ENCODE peak calls at places on chromosome 7, in five cellular contexts. One of them, this sample, is unnamed.

GRCh38 chr7:73740771-73741170 is 2.2 kb upstream of the ABHD11 start:
- DNase-seq in spleen: no peak
- DNase-seq in esophagus squamous epithelium: no peak
- DNase-seq in A549: no peak
- DNase-seq in stomach: no peak
- DNase-seq in this sample: no peak

GRCh38 chr7:32892521-32893224 is 1.1 kb upstream of the KBTBD2 start:
- DNase-seq in spleen: peak; percentile 91
- DNase-seq in esophagus squamous epithelium: no peak
- DNase-seq in A549: peak; percentile 41
- DNase-seq in stomach: peak; percentile 36
- DNase-seq in this sample: peak; percentile 70

GRCh38 chr7:35253182-35253679 is 669 bp downstream of the TBX20 start:
- DNase-seq in spleen: no peak
- DNase-seq in esophagus squamous epithelium: no peak
- DNase-seq in A549: peak; percentile 11
- DNase-seq in stomach: no peak
- DNase-seq in this sample: no peak

GRCh38 chr7:55191926-55192692 is 173.0 kb upstream of the LANCL2 start:
- DNase-seq in spleen: no peak
- DNase-seq in esophagus squamous epithelium: no peak
- DNase-seq in A549: no peak
- DNase-seq in stomach: no peak
- DNase-seq in this sample: peak; percentile 50

GRCh38 chr7:73974948-73975926 is 52.7 kb upstream of the ELN start:
- DNase-seq in spleen: peak; percentile 53
- DNase-seq in esophagus squamous epithelium: no peak
- DNase-seq in A549: no peak
- DNase-seq in stomach: no peak
- DNase-seq in this sample: no peak

GRCh38 chr7:139180700-139181311 is 50.2 kb upstream of the UBN2 start:
- DNase-seq in spleen: no peak
- DNase-seq in esophagus squamous epithelium: no peak
- DNase-seq in A549: no peak
- DNase-seq in stomach: no peak
- DNase-seq in this sample: no peak

GRCh38 chr7:150754950-150755349 is 17.7 kb downstream of the GIMAP5 start:
- DNase-seq in spleen: no peak
- DNase-seq in esophagus squamous epithelium: no peak
- DNase-seq in A549: no peak
- DNase-seq in stomach: no peak
- DNase-seq in this sample: no peak

GRCh38 chr7:33854951-33855350 is 50.4 kb upstream of the BMPER start:
- DNase-seq in spleen: no peak
- DNase-seq in esophagus squamous epithelium: no peak
- DNase-seq in A549: no peak
- DNase-seq in stomach: no peak
- DNase-seq in this sample: no peak

GRCh38 chr7:139382439-139382838 is 22.7 kb downstream of the LUC7L2 start:
- DNase-seq in spleen: no peak
- DNase-seq in esophagus squamous epithelium: no peak
- DNase-seq in A549: no peak
- DNase-seq in stomach: no peak
- DNase-seq in this sample: no peak

GRCh38 chr7:22809902-22810642 is 12.6 kb downstream of the TOMM7 start:
- DNase-seq in spleen: no peak
- DNase-seq in esophagus squamous epithelium: no peak
- DNase-seq in A549: no peak
- DNase-seq in stomach: no peak
- DNase-seq in this sample: no peak

GRCh38 chr7:10429031-10429430 is 544.6 kb upstream of the PHF14 start:
- DNase-seq in spleen: no peak
- DNase-seq in esophagus squamous epithelium: no peak
- DNase-seq in A549: no peak
- DNase-seq in stomach: no peak
- DNase-seq in this sample: no peak

GRCh38 chr7:100859856-100860255 is 7.3 kb upstream of the TRIP6 start:
- DNase-seq in spleen: no peak
- DNase-seq in esophagus squamous epithelium: no peak
- DNase-seq in A549: no peak
- DNase-seq in stomach: no peak
- DNase-seq in this sample: no peak

GRCh38 chr7:148058092-148058491 is 532.5 kb upstream of the C7orf33 start:
- DNase-seq in spleen: no peak
- DNase-seq in esophagus squamous epithelium: no peak
- DNase-seq in A549: no peak
- DNase-seq in stomach: no peak
- DNase-seq in this sample: no peak

GRCh38 chr7:136923111-136923510 is 54.7 kb downstream of the CHRM2 start:
- DNase-seq in spleen: no peak
- DNase-seq in esophagus squamous epithelium: no peak
- DNase-seq in A549: no peak
- DNase-seq in stomach: no peak
- DNase-seq in this sample: no peak

GRCh38 chr7:106609416-106609815 is 51.5 kb downstream of the CCDC71L start:
- DNase-seq in spleen: no peak
- DNase-seq in esophagus squamous epithelium: no peak
- DNase-seq in A549: no peak
- DNase-seq in stomach: no peak
- DNase-seq in this sample: no peak

GRCh38 chr7:29843738-29844137 is 37.4 kb downstream of the WIPF3 start:
- DNase-seq in spleen: no peak
- DNase-seq in esophagus squamous epithelium: no peak
- DNase-seq in A549: no peak
- DNase-seq in stomach: peak; percentile 78
- DNase-seq in this sample: no peak

GRCh38 chr7:127290801-127291361 is 38.1 kb upstream of the GRM8 start:
- DNase-seq in spleen: no peak
- DNase-seq in esophagus squamous epithelium: no peak
- DNase-seq in A549: no peak
- DNase-seq in stomach: no peak
- DNase-seq in this sample: no peak

GRCh38 chr7:127287133-127287532 is 34.4 kb upstream of the GRM8 start:
- DNase-seq in spleen: no peak
- DNase-seq in esophagus squamous epithelium: no peak
- DNase-seq in A549: peak; percentile 6
- DNase-seq in stomach: no peak
- DNase-seq in this sample: no peak
- H3K4me1 ChIP-seq in spleen: no peaks in the 10 kb centered on the region
- H3K4me1 ChIP-seq in esophagus squamous epithelium: peaks cover 4% of the 10 kb centered on the region
- H3K4me1 ChIP-seq in A549: no peaks in the 10 kb centered on the region
- H3K4me1 ChIP-seq in stomach: no peaks in the 10 kb centered on the region
- H3K4me1 ChIP-seq in this sample: no peaks in the 10 kb centered on the region

GRCh38 chr7:16135628-16136027 is 285.7 kb downstream of the CRPPA start:
- DNase-seq in spleen: no peak
- DNase-seq in esophagus squamous epithelium: no peak
- DNase-seq in A549: no peak
- DNase-seq in stomach: no peak
- DNase-seq in this sample: no peak
- TF ChIP-seq POLR2A in spleen: no peak
- TF ChIP-seq POLR2A in esophagus squamous epithelium: no peak
- TF ChIP-seq POLR2A in A549: no peak
- TF ChIP-seq POLR2A in stomach: no peak
- TF ChIP-seq POLR2A in this sample: no peak

DNA sequence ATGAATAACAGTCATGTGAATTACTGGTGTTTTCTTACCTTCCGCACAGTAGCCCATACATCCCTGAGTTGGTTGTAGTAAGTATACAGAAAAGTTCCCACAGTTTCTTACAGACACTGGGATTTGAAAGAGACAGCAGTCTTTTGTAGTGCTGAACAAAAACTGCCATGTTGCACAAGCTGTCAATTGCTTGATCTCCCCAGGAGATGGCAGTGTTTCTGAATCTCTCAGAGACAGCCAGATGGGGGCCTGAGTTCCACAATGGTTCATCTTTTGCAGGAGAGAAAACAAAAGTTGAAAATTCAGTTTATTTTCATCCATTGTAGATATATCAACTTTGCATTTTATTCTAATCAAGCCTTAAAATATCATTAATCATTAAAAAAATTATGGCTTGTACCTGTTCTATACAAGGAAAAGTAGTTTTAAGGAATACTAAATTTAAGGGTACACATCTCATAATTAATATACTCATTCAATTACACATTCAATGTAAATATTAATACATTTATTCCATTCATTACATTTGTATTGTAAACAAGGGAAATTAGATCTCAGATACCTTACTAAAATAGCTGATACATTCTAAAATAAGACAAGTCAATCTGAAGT is 14.5 kb downstream of the VWDE start:
- DNase-seq in spleen: no peak
- DNase-seq in esophagus squamous epithelium: no peak
- DNase-seq in A549: peak; percentile 69
- DNase-seq in stomach: peak; percentile 32
- DNase-seq in this sample: no peak
- TF ChIP-seq CTCF in spleen: peak; percentile 56
- TF ChIP-seq CTCF in esophagus squamous epithelium: peak; percentile 56
- TF ChIP-seq CTCF in A549: peak; percentile 84
- TF ChIP-seq CTCF in stomach: peak; percentile 41
- TF ChIP-seq CTCF in this sample: peak; percentile 63

GRCh38 chr7:101896312-101896711 is 78.9 kb downstream of the CUX1 start:
- DNase-seq in spleen: no peak
- DNase-seq in esophagus squamous epithelium: no peak
- DNase-seq in A549: no peak
- DNase-seq in stomach: no peak
- DNase-seq in this sample: no peak
- H3K4me1 ChIP-seq in spleen: peaks cover 24% of the 10 kb centered on the region
- H3K4me1 ChIP-seq in esophagus squamous epithelium: peaks cover 8% of the 10 kb centered on the region
- H3K4me1 ChIP-seq in A549: peaks cover 25% of the 10 kb centered on the region
- H3K4me1 ChIP-seq in stomach: peaks cover 52% of the 10 kb centered on the region
- H3K4me1 ChIP-seq in this sample: no peaks in the 10 kb centered on the region

GRCh38 chr7:44797329-44798258 is 1.1 kb downstream of the PPIA start:
- DNase-seq in spleen: peak; percentile 97
- DNase-seq in esophagus squamous epithelium: peak; percentile 44
- DNase-seq in A549: peak; percentile 92
- DNase-seq in stomach: peak; percentile 87
- DNase-seq in this sample: peak; percentile 90
- TF ChIP-seq POLR2A in spleen: no peak
- TF ChIP-seq POLR2A in esophagus squamous epithelium: peak; percentile 72
- TF ChIP-seq POLR2A in A549: peak; percentile 26
- TF ChIP-seq POLR2A in stomach: no peak
- TF ChIP-seq POLR2A in this sample: peak; percentile 21

GRCh38 chr7:143901710-143902587 is at the start of gene TCAF1:
- DNase-seq in spleen: peak; percentile 97
- DNase-seq in esophagus squamous epithelium: peak; percentile 76
- DNase-seq in A549: peak; percentile 97
- DNase-seq in stomach: peak; percentile 96
- DNase-seq in this sample: peak; percentile 95
- TF ChIP-seq CTCF in spleen: peak; percentile 27
- TF ChIP-seq CTCF in esophagus squamous epithelium: no peak
- TF ChIP-seq CTCF in A549: peak; percentile 48
- TF ChIP-seq CTCF in stomach: no peak
- TF ChIP-seq CTCF in this sample: no peak

GRCh38 chr7:80900583-80901576 is 18.0 kb downstream of the SEMA3C start:
- DNase-seq in spleen: no peak
- DNase-seq in esophagus squamous epithelium: no peak
- DNase-seq in A549: no peak
- DNase-seq in stomach: no peak
- DNase-seq in this sample: no peak
- H3K4me1 ChIP-seq in spleen: no peaks in the 10 kb centered on the region
- H3K4me1 ChIP-seq in esophagus squamous epithelium: no peaks in the 10 kb centered on the region
- H3K4me1 ChIP-seq in A549: peaks cover 73% of the 10 kb centered on the region
- H3K4me1 ChIP-seq in stomach: peaks cover 13% of the 10 kb centered on the region
- H3K4me1 ChIP-seq in this sample: no peaks in the 10 kb centered on the region

GRCh38 chr7:2525161-2525930 is 5.8 kb downstream of the LFNG start:
- DNase-seq in spleen: peak; percentile 87
- DNase-seq in esophagus squamous epithelium: no peak
- DNase-seq in A549: no peak
- DNase-seq in stomach: no peak
- DNase-seq in this sample: no peak

GRCh38 chr7:2522780-2523433 is 3.3 kb downstream of the LFNG start:
- DNase-seq in spleen: no peak
- DNase-seq in esophagus squamous epithelium: no peak
- DNase-seq in A549: peak; percentile 58
- DNase-seq in stomach: no peak
- DNase-seq in this sample: no peak

GRCh38 chr7:2524808-2525140 is 5.2 kb downstream of the LFNG start:
- DNase-seq in spleen: no peak
- DNase-seq in esophagus squamous epithelium: no peak
- DNase-seq in A549: no peak
- DNase-seq in stomach: no peak
- DNase-seq in this sample: no peak

GRCh38 chr7:2523461-2523905 is 3.9 kb downstream of the LFNG start:
- DNase-seq in spleen: peak; percentile 86
- DNase-seq in esophagus squamous epithelium: no peak
- DNase-seq in A549: no peak
- DNase-seq in stomach: peak; percentile 76
- DNase-seq in this sample: no peak

GRCh38 chr7:2523941-2524807 is 4.6 kb downstream of the LFNG start:
- DNase-seq in spleen: peak; percentile 86
- DNase-seq in esophagus squamous epithelium: no peak
- DNase-seq in A549: peak; percentile 66
- DNase-seq in stomach: peak; percentile 97
- DNase-seq in this sample: no peak
- TF ChIP-seq POLR2A in spleen: no peak
- TF ChIP-seq POLR2A in esophagus squamous epithelium: no peak
- TF ChIP-seq POLR2A in A549: no peak
- TF ChIP-seq POLR2A in stomach: no peak
- TF ChIP-seq POLR2A in this sample: peak; percentile 49

This sample was measured in Peyer's patch.